ENCODE peak calls at places on chromosomes 16 and 17, in eight cellular contexts. One of them, this sample, is unnamed.

GRCh38 chr16:25707982-25708583 is 16.3 kb downstream of the HS3ST4 start:
- DNase-seq in left colon: peak; percentile 31
- DNase-seq in brain microvascular endothelial cell: no peak
- DNase-seq in activated naive CD4-positive, alpha-beta T cell: no peak
- DNase-seq in T follicular helper cell: no peak
- DNase-seq in GDM1: no peak
- DNase-seq in activated CD4-positive, alpha-beta memory T cell treated with anti-CD3 and anti-CD28 coated beads for 36 hours: peak; percentile 24
- DNase-seq in amniotic stem cell: no peak
- DNase-seq in this sample: peak; percentile 49

GRCh38 chr16:11669380-11670146 is 1.3 kb downstream of the SNN start:
- DNase-seq in left colon: peak; percentile 34
- DNase-seq in brain microvascular endothelial cell: no peak
- DNase-seq in activated naive CD4-positive, alpha-beta T cell: no peak
- DNase-seq in T follicular helper cell: no peak
- DNase-seq in GDM1: no peak
- DNase-seq in activated CD4-positive, alpha-beta memory T cell treated with anti-CD3 and anti-CD28 coated beads for 36 hours: no peak
- DNase-seq in amniotic stem cell: no peak
- DNase-seq in this sample: no peak

GRCh38 chr17:72996791-72997190 is 95.7 kb downstream of the SLC39A11 start:
- DNase-seq in left colon: no peak
- DNase-seq in brain microvascular endothelial cell: no peak
- DNase-seq in activated naive CD4-positive, alpha-beta T cell: no peak
- DNase-seq in T follicular helper cell: no peak
- DNase-seq in GDM1: no peak
- DNase-seq in activated CD4-positive, alpha-beta memory T cell treated with anti-CD3 and anti-CD28 coated beads for 36 hours: no peak
- DNase-seq in amniotic stem cell: no peak
- DNase-seq in this sample: no peak

GRCh38 chr17:50219345-50219744 is 17.9 kb upstream of the COL1A1 start:
- DNase-seq in left colon: no peak
- DNase-seq in brain microvascular endothelial cell: peak; percentile 89
- DNase-seq in activated naive CD4-positive, alpha-beta T cell: no peak
- DNase-seq in T follicular helper cell: no peak
- DNase-seq in GDM1: no peak
- DNase-seq in activated CD4-positive, alpha-beta memory T cell treated with anti-CD3 and anti-CD28 coated beads for 36 hours: no peak
- DNase-seq in amniotic stem cell: peak; percentile 67
- DNase-seq in this sample: peak; percentile 94

GRCh38 chr17:27577124-27577761 is 53.7 kb upstream of the LGALS9 start:
- DNase-seq in left colon: no peak
- DNase-seq in brain microvascular endothelial cell: peak; percentile 66
- DNase-seq in activated naive CD4-positive, alpha-beta T cell: no peak
- DNase-seq in T follicular helper cell: no peak
- DNase-seq in GDM1: no peak
- DNase-seq in activated CD4-positive, alpha-beta memory T cell treated with anti-CD3 and anti-CD28 coated beads for 36 hours: no peak
- DNase-seq in amniotic stem cell: no peak
- DNase-seq in this sample: peak; percentile 59

GRCh38 chr16:70730944-70731343 is 45.1 kb upstream of the MTSS2 start:
- DNase-seq in left colon: no peak
- DNase-seq in brain microvascular endothelial cell: no peak
- DNase-seq in activated naive CD4-positive, alpha-beta T cell: no peak
- DNase-seq in T follicular helper cell: no peak
- DNase-seq in GDM1: no peak
- DNase-seq in activated CD4-positive, alpha-beta memory T cell treated with anti-CD3 and anti-CD28 coated beads for 36 hours: no peak
- DNase-seq in amniotic stem cell: no peak
- DNase-seq in this sample: no peak

GRCh38 chr16:24766057-24766456 is 36.6 kb downstream of the TNRC6A start:
- DNase-seq in left colon: no peak
- DNase-seq in brain microvascular endothelial cell: no peak
- DNase-seq in activated naive CD4-positive, alpha-beta T cell: no peak
- DNase-seq in T follicular helper cell: no peak
- DNase-seq in GDM1: no peak
- DNase-seq in activated CD4-positive, alpha-beta memory T cell treated with anti-CD3 and anti-CD28 coated beads for 36 hours: no peak
- DNase-seq in amniotic stem cell: no peak
- DNase-seq in this sample: no peak

GRCh38 chr17:76080207-76080933 is 1.4 kb downstream of the ZACN start:
- DNase-seq in left colon: no peak
- DNase-seq in brain microvascular endothelial cell: no peak
- DNase-seq in activated naive CD4-positive, alpha-beta T cell: no peak
- DNase-seq in T follicular helper cell: no peak
- DNase-seq in GDM1: no peak
- DNase-seq in activated CD4-positive, alpha-beta memory T cell treated with anti-CD3 and anti-CD28 coated beads for 36 hours: no peak
- DNase-seq in amniotic stem cell: no peak
- DNase-seq in this sample: no peak

GRCh38 chr16:58499615-58500328 is at the start of gene NDRG4:
- DNase-seq in left colon: peak; percentile 53
- DNase-seq in brain microvascular endothelial cell: peak; percentile 89
- DNase-seq in activated naive CD4-positive, alpha-beta T cell: peak; percentile 13
- DNase-seq in T follicular helper cell: peak; percentile 38
- DNase-seq in GDM1: no peak
- DNase-seq in activated CD4-positive, alpha-beta memory T cell treated with anti-CD3 and anti-CD28 coated beads for 36 hours: peak; percentile 59
- DNase-seq in amniotic stem cell: peak; percentile 22
- DNase-seq in this sample: peak; percentile 86

GRCh38 chr17:50904522-50905459 is 38.6 kb upstream of the TOB1 start:
- DNase-seq in left colon: peak; percentile 55
- DNase-seq in brain microvascular endothelial cell: no peak
- DNase-seq in activated naive CD4-positive, alpha-beta T cell: no peak
- DNase-seq in T follicular helper cell: no peak
- DNase-seq in GDM1: no peak
- DNase-seq in activated CD4-positive, alpha-beta memory T cell treated with anti-CD3 and anti-CD28 coated beads for 36 hours: no peak
- DNase-seq in amniotic stem cell: no peak
- DNase-seq in this sample: peak; percentile 34

GRCh38 chr16:88649195-88649923 is 1.5 kb downstream of the CYBA start:
- DNase-seq in left colon: no peak
- DNase-seq in brain microvascular endothelial cell: no peak
- DNase-seq in activated naive CD4-positive, alpha-beta T cell: no peak
- DNase-seq in T follicular helper cell: no peak
- DNase-seq in GDM1: no peak
- DNase-seq in activated CD4-positive, alpha-beta memory T cell treated with anti-CD3 and anti-CD28 coated beads for 36 hours: no peak
- DNase-seq in amniotic stem cell: no peak
- DNase-seq in this sample: no peak

GRCh38 chr17:39239640-39240314 is 14.0 kb upstream of the STAC2 start:
- DNase-seq in left colon: peak; percentile 78
- DNase-seq in brain microvascular endothelial cell: no peak
- DNase-seq in activated naive CD4-positive, alpha-beta T cell: peak; percentile 56
- DNase-seq in T follicular helper cell: peak; percentile 57
- DNase-seq in GDM1: no peak
- DNase-seq in activated CD4-positive, alpha-beta memory T cell treated with anti-CD3 and anti-CD28 coated beads for 36 hours: peak; percentile 86
- DNase-seq in amniotic stem cell: no peak
- DNase-seq in this sample: peak; percentile 54

GRCh38 chr16:11736903-11737302 is 5.8 kb downstream of the TXNDC11 start:
- DNase-seq in left colon: no peak
- DNase-seq in brain microvascular endothelial cell: no peak
- DNase-seq in activated naive CD4-positive, alpha-beta T cell: no peak
- DNase-seq in T follicular helper cell: no peak
- DNase-seq in GDM1: no peak
- DNase-seq in activated CD4-positive, alpha-beta memory T cell treated with anti-CD3 and anti-CD28 coated beads for 36 hours: no peak
- DNase-seq in amniotic stem cell: no peak
- DNase-seq in this sample: no peak

GRCh38 chr17:43634681-43635125 is 27.0 kb downstream of the MEOX1 start:
- DNase-seq in left colon: no peak
- DNase-seq in brain microvascular endothelial cell: peak; percentile 13
- DNase-seq in activated naive CD4-positive, alpha-beta T cell: no peak
- DNase-seq in T follicular helper cell: no peak
- DNase-seq in GDM1: no peak
- DNase-seq in activated CD4-positive, alpha-beta memory T cell treated with anti-CD3 and anti-CD28 coated beads for 36 hours: no peak
- DNase-seq in amniotic stem cell: no peak
- DNase-seq in this sample: no peak

This sample was measured in PC-3.